ENCODE peak calls at places on chromosomes 5 and 9, in ten cellular contexts. Q is K562, G is SK-N-SH, M is sigmoid colon, O is suprapubic skin, F is H1, D is tibial nerve, W is HepG2, V is ovary, Z is transverse colon. R is an unnamed sample.

GRCh38 chr9:90946981-90947380 is 145.4 kb downstream of the SYK start:
- DNase-seq in Q (no peak), G (no peak), M (no peak), O (no peak), F (no peak), D (no peak), W (no peak), V (no peak), Z (no peak), R (no peak)

GRCh38 chr9:5269249-5269715 is 35.2 kb downstream of the RLN2 start:
- DNase-seq in Q (no peak), G (no peak), M (no peak), O (no peak), F (no peak), D (no peak), W (peak), V (no peak), Z (no peak), R (no peak)

GRCh38 chr5:173317852-173318251 is 10.4 kb downstream of the STC2 start:
- DNase-seq in Q (no peak), G (no peak), M (no peak), O (peak), F (no peak), D (no peak), W (no peak), V (no peak), Z (no peak), R (no peak)

GRCh38 chr9:1007312-1007711 is 30.9 kb downstream of the DMRT3 start:
- DNase-seq in Q (no peak), G (no peak), M (no peak), O (no peak), F (no peak), D (no peak), W (no peak), V (no peak), Z (no peak), R (no peak)

GRCh38 chr5:102561894-102562760 is 63.3 kb upstream of the SLCO6A1 start:
- DNase-seq in Q (peak), G (no peak), M (no peak), O (no peak), F (peak), D (no peak), W (peak), V (no peak), Z (peak), R (no peak)

GRCh38 chr5:104913840-104914239 is 1351.3 kb upstream of the NUDT12 start:
- DNase-seq in Q (no peak), G (peak), M (no peak), O (no peak), F (no peak), D (no peak), W (no peak), V (no peak), Z (no peak), R (no peak)

GRCh38 chr9:86408121-86408520 is 53.9 kb upstream of the TUT7 start:
- DNase-seq in Q (no peak), G (no peak), M (no peak), O (no peak), F (no peak), D (no peak), W (no peak), V (no peak), Z (no peak), R (no peak)

GRCh38 chr9:133752739-133753446 is 14.7 kb upstream of the SARDH start:
- DNase-seq in Q (no peak), G (no peak), M (no peak), O (no peak), F (peak), D (no peak), W (peak), V (no peak), Z (no peak), R (no peak)

GRCh38 chr9:135958485-135958884 is 2.7 kb downstream of the UBAC1 start:
- DNase-seq in Q (no peak), G (no peak), M (no peak), O (no peak), F (no peak), D (no peak), W (no peak), V (no peak), Z (no peak), R (no peak)

GRCh38 chr9:104279535-104280215 is 185.6 kb downstream of the SMC2 start:
- DNase-seq in Q (no peak), G (no peak), M (no peak), O (no peak), F (no peak), D (no peak), W (no peak), V (no peak), Z (no peak), R (no peak)

GRCh38 chr5:15634771-15635347 is 134.9 kb downstream of the FBXL7 start:
- DNase-seq in Q (no peak), G (no peak), M (no peak), O (no peak), F (no peak), D (no peak), W (no peak), V (no peak), Z (no peak), R (no peak)

GRCh38 chr5:131640043-131640856 is 5.2 kb upstream of the RAPGEF6 start:
- DNase-seq in Q (peak), G (no peak), M (no peak), O (no peak), F (no peak), D (no peak), W (no peak), V (no peak), Z (no peak), R (no peak)

GRCh38 chr5:165029471-165029870 is 1524.1 kb downstream of the MAT2B start:
- DNase-seq in Q (no peak), G (peak), M (no peak), O (no peak), F (no peak), D (peak), W (peak), V (no peak), Z (peak), R (no peak)

GRCh38 chr9:138104251-138105122 is 226.9 kb downstream of the CACNA1B start:
- DNase-seq in Q (no peak), G (no peak), M (no peak), O (no peak), F (no peak), D (no peak), W (no peak), V (no peak), Z (no peak), R (no peak)

GRCh38 chr5:131382407-131383395 is 118.8 kb downstream of the CDC42SE2 start:
- DNase-seq in Q (peak), G (peak), M (no peak), O (no peak), F (no peak), D (no peak), W (peak), V (no peak), Z (no peak), R (no peak)

GRCh38 chr9:134648701-134649525 is 7.3 kb downstream of the COL5A1 start:
- DNase-seq in Q (no peak), G (no peak), M (no peak), O (no peak), F (no peak), D (no peak), W (no peak), V (peak), Z (no peak), R (no peak)

GRCh38 chr5:123116757-123117156 is 27.7 kb downstream of the PRDM6 start:
- DNase-seq in Q (no peak), G (no peak), M (no peak), O (no peak), F (no peak), D (no peak), W (no peak), V (no peak), Z (no peak), R (no peak)

GRCh38 chr9:131919181-131919580 is 160.5 kb downstream of the MED27 start:
- DNase-seq in Q (no peak), G (no peak), M (no peak), O (no peak), F (no peak), D (no peak), W (no peak), V (no peak), Z (no peak), R (no peak)

GRCh38 chr9:123424131-123424530 is 68.1 kb downstream of the CRB2 start:
- DNase-seq in Q (no peak), G (no peak), M (peak), O (peak), F (no peak), D (no peak), W (no peak), V (no peak), Z (no peak), R (no peak)

GRCh38 chr9:137058651-137059234 is 4.9 kb upstream of the ENTPD2 start:
- DNase-seq in Q (no peak), G (no peak), M (no peak), O (no peak), F (no peak), D (no peak), W (no peak), V (no peak), Z (no peak), R (no peak)

GRCh38 chr9:136085815-136086212 is 9.3 kb downstream of the NACC2 start:
- DNase-seq in Q (no peak), G (peak), M (peak), O (no peak), F (no peak), D (no peak), W (no peak), V (peak), Z (peak), R (peak)

GRCh38 chr9:76894198-76894597 is 11.7 kb downstream of the PRUNE2 start:
- DNase-seq in Q (peak), G (no peak), M (no peak), O (no peak), F (no peak), D (no peak), W (no peak), V (no peak), Z (no peak), R (no peak)

GRCh38 chr9:88041447-88041846 is 67.1 kb upstream of the CDK20 start:
- DNase-seq in Q (no peak), G (peak), M (no peak), O (no peak), F (no peak), D (no peak), W (peak), V (no peak), Z (no peak), R (no peak)

GRCh38 chr9:137408651-137409405 is 14.1 kb downstream of the EXD3 start:
- DNase-seq in Q (no peak), G (no peak), M (no peak), O (no peak), F (no peak), D (no peak), W (no peak), V (no peak), Z (no peak), R (no peak)

GRCh38 chr5:60668715-60669304 is 31.2 kb downstream of the DEPDC1B start:
- DNase-seq in Q (no peak), G (peak), M (no peak), O (no peak), F (no peak), D (no peak), W (peak), V (no peak), Z (no peak), R (no peak)

GRCh38 chr9:22238809-22239684 is 207.6 kb upstream of the DMRTA1 start:
- DNase-seq in Q (no peak), G (no peak), M (no peak), O (no peak), F (no peak), D (no peak), W (peak), V (no peak), Z (no peak), R (no peak)

GRCh38 chr9:136806067-136806466 is 1.7 kb upstream of the RABL6 start:
- DNase-seq in Q (no peak), G (no peak), M (no peak), O (no peak), F (no peak), D (no peak), W (no peak), V (no peak), Z (no peak), R (no peak)

GRCh38 chr5:172852490-172853354 is 18.7 kb downstream of the ERGIC1 start:
- DNase-seq in Q (no peak), G (no peak), M (no peak), O (no peak), F (no peak), D (no peak), W (peak), V (no peak), Z (peak), R (peak)

GRCh38 chr5:17190242-17190778 is 27.1 kb upstream of the BASP1 start:
- DNase-seq in Q (peak), G (peak), M (peak), O (no peak), F (no peak), D (peak), W (peak), V (no peak), Z (no peak), R (no peak)

GRCh38 chr5:128572546-128573339 is 34.7 kb upstream of the FBN2 start:
- DNase-seq in Q (no peak), G (no peak), M (no peak), O (no peak), F (no peak), D (no peak), W (no peak), V (no peak), Z (no peak), R (no peak)

GRCh38 chr5:169832845-169833244 is 147.4 kb downstream of the INSYN2B start:
- DNase-seq in Q (no peak), G (no peak), M (no peak), O (no peak), F (no peak), D (no peak), W (no peak), V (no peak), Z (no peak), R (no peak)

GRCh38 chr9:114905160-114905940 is 25.0 kb downstream of the TNFSF8 start:
- DNase-seq in Q (no peak), G (no peak), M (no peak), O (no peak), F (no peak), D (no peak), W (no peak), V (no peak), Z (no peak), R (no peak)

GRCh38 chr9:114908796-114909448 is 21.5 kb downstream of the TNFSF8 start:
- DNase-seq in Q (no peak), G (no peak), M (no peak), O (no peak), F (no peak), D (no peak), W (no peak), V (no peak), Z (no peak), R (no peak)

GRCh38 chr9:114908104-114908621 is 22.2 kb downstream of the TNFSF8 start:
- DNase-seq in Q (no peak), G (no peak), M (no peak), O (no peak), F (no peak), D (no peak), W (peak), V (no peak), Z (no peak), R (no peak)

GRCh38 chr9:114909657-114910056 is 20.7 kb downstream of the TNFSF8 start:
- DNase-seq in Q (no peak), G (no peak), M (no peak), O (no peak), F (no peak), D (no peak), W (no peak), V (no peak), Z (no peak), R (no peak)

GRCh38 chr9:114906922-114907571 is 23.3 kb downstream of the TNFSF8 start:
- DNase-seq in Q (no peak), G (peak), M (no peak), O (no peak), F (peak), D (no peak), W (peak), V (no peak), Z (no peak), R (no peak)
- TF ChIP-seq EP300 in Q (no peak), G (no peak), M (no peak), O (no peak), F (peak), D (no peak), W (no peak), V (no peak), Z (no peak), R (no peak)

GRCh38 chr9:71760901-71761300 is 7.4 kb downstream of the CEMIP2 start:
- DNase-seq in Q (no peak), G (no peak), M (no peak), O (no peak), F (no peak), D (no peak), W (peak), V (no peak), Z (no peak), R (no peak)

GRCh38 chr9:71764438-71764837 is 3.9 kb downstream of the CEMIP2 start:
- DNase-seq in Q (no peak), G (no peak), M (no peak), O (no peak), F (no peak), D (no peak), W (no peak), V (no peak), Z (no peak), R (no peak)

GRCh38 chr9:71762900-71763653 is 5.2 kb downstream of the CEMIP2 start:
- DNase-seq in Q (no peak), G (no peak), M (no peak), O (no peak), F (no peak), D (no peak), W (peak), V (no peak), Z (no peak), R (no peak)

GRCh38 chr9:71763752-71764332 is 4.5 kb downstream of the CEMIP2 start:
- DNase-seq in Q (no peak), G (no peak), M (no peak), O (no peak), F (no peak), D (no peak), W (no peak), V (no peak), Z (no peak), R (no peak)

GRCh38 chr9:71761938-71762353 is 6.4 kb downstream of the CEMIP2 start:
- DNase-seq in Q (no peak), G (no peak), M (no peak), O (no peak), F (no peak), D (no peak), W (no peak), V (no peak), Z (no peak), R (no peak)
- TF ChIP-seq EP300 in Q (no peak), G (no peak), M (no peak), O (no peak), F (no peak), D (no peak), W (no peak), V (no peak), Z (no peak), R (no peak)

DNA sequence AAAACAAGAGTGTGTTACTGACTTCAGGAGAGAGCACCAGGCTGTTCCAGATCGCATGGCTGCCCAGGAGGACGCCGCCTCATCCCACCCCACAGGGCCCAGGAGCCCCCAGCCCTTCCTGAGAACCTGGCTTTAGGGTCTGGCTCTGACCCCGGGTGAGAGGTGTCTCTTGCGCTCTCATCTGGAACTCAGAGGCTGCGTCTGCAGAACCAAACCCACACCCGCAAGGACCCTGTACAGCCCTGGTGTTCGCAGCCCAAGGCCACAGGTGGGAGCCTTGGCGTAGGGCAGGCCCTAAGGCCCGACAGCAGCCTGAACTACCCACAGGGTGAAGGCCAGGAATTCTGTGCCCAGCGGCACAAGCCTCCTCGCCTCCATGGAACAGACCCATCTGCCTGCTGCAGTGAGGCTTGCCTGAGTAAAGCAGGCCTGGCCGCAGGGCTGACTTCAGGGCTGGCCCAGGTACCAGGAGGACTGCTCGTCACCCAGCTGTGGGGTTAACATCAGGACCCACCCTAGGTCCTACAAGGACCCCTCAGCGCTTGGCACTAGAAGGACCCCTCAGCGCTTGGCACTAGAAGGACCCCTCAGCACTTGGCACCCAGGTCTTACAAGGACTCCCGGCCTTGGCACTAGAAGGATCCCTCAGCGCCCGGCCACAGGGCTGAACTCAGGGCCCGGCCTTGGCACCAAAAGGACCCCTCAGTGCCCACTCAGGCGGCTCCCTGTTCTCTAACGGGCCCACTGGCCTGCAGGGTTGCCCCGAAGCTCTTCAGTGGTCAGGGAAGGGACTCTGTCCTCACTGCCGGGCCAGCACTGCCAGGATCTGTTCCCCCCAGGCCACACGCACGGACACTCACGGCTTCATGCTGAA is 48.2 kb downstream of the NKD2 start:
- DNase-seq in Q (no peak), G (peak), M (no peak), O (no peak), F (no peak), D (no peak), W (no peak), V (peak), Z (no peak), R (no peak)
- TF ChIP-seq EP300 in Q (no peak), G (no peak), M (no peak), O (no peak), F (no peak), D (no peak), W (no peak), V (no peak), Z (no peak), R (no peak)

GRCh38 chr9:34863426-34863825 is 94.7 kb upstream of the PHF24 start:
- DNase-seq in Q (no peak), G (no peak), M (no peak), O (no peak), F (no peak), D (no peak), W (no peak), V (no peak), Z (no peak), R (no peak)

GRCh38 chr9:34866614-34867013 is 91.5 kb upstream of the PHF24 start:
- DNase-seq in Q (no peak), G (no peak), M (no peak), O (no peak), F (no peak), D (no peak), W (no peak), V (no peak), Z (no peak), R (no peak)

GRCh38 chr9:34869390-34869789 is 88.7 kb upstream of the PHF24 start:
- DNase-seq in Q (no peak), G (no peak), M (no peak), O (no peak), F (no peak), D (no peak), W (peak), V (no peak), Z (no peak), R (no peak)
- TF ChIP-seq EP300 in Q (no peak), G (no peak), M (no peak), O (no peak), F (no peak), D (no peak), W (no peak), V (no peak), Z (no peak), R (no peak)

GRCh38 chr5:88708682-88709398 is 174.1 kb downstream of the MEF2C start:
- DNase-seq in Q (no peak), G (no peak), M (no peak), O (no peak), F (no peak), D (no peak), W (no peak), V (no peak), Z (no peak), R (no peak)
- TF ChIP-seq EP300 in Q (no peak), G (no peak), M (no peak), O (no peak), F (no peak), D (no peak), W (no peak), V (no peak), Z (no peak), R (no peak)

GRCh38 chr5:135823799-135824366 is 10.6 kb upstream of the SLC25A48 start:
- DNase-seq in Q (no peak), G (no peak), M (no peak), O (peak), F (no peak), D (no peak), W (no peak), V (no peak), Z (no peak), R (no peak)

GRCh38 chr5:135822286-135822685 is 12.2 kb upstream of the SLC25A48 start:
- DNase-seq in Q (no peak), G (no peak), M (no peak), O (no peak), F (no peak), D (no peak), W (no peak), V (no peak), Z (no peak), R (no peak)

GRCh38 chr5:135821802-135822201 is 12.7 kb upstream of the SLC25A48 start:
- DNase-seq in Q (no peak), G (no peak), M (no peak), O (no peak), F (no peak), D (no peak), W (no peak), V (no peak), Z (no peak), R (no peak)

GRCh38 chr5:135822959-135823358 is 11.5 kb upstream of the SLC25A48 start:
- DNase-seq in Q (no peak), G (no peak), M (no peak), O (no peak), F (no peak), D (no peak), W (no peak), V (no peak), Z (no peak), R (no peak)

GRCh38 chr5:135821061-135821781 is 13.2 kb upstream of the SLC25A48 start:
- DNase-seq in Q (no peak), G (no peak), M (no peak), O (no peak), F (no peak), D (no peak), W (no peak), V (no peak), Z (no peak), R (no peak)
- TF ChIP-seq EP300 in Q (no peak), G (no peak), M (no peak), O (no peak), F (peak), D (no peak), W (no peak), V (no peak), Z (no peak), R (no peak)

R was measured in stomach.